ENCODE peak calls at places on chromosome 13, in six cellular contexts. One of them, this sample, is unnamed.
A peak's percentile ranks its signal among the peaks of the same experiment; 100 is the strongest.

GRCh38 chr13:106859505-106859904 is 291.6 kb upstream of the ARGLU1 start:
- DNase-seq in astrocyte: no peak
- DNase-seq in left lung: no peak
- DNase-seq in colonic mucosa: no peak
- DNase-seq in right lobe of liver: no peak
- DNase-seq in iPS DF 6.9: no peak
- DNase-seq in this sample: no peak

GRCh38 chr13:46622013-46622917 is 69.3 kb downstream of the LRCH1 start:
- DNase-seq in astrocyte: no peak
- DNase-seq in left lung: no peak
- DNase-seq in colonic mucosa: no peak
- DNase-seq in right lobe of liver: no peak
- DNase-seq in iPS DF 6.9: no peak
- DNase-seq in this sample: no peak

GRCh38 chr13:84479656-84480055 is 597.4 kb upstream of the SLITRK1 start:
- DNase-seq in astrocyte: peak; percentile 54
- DNase-seq in left lung: no peak
- DNase-seq in colonic mucosa: no peak
- DNase-seq in right lobe of liver: no peak
- DNase-seq in iPS DF 6.9: no peak
- DNase-seq in this sample: no peak

GRCh38 chr13:94344126-94344863 is 135.2 kb downstream of the DCT start:
- DNase-seq in astrocyte: peak; percentile 38
- DNase-seq in left lung: no peak
- DNase-seq in colonic mucosa: no peak
- DNase-seq in right lobe of liver: no peak
- DNase-seq in iPS DF 6.9: peak; percentile 25
- DNase-seq in this sample: no peak

GRCh38 chr13:46687810-46688209 is 109.2 kb downstream of the ESD start:
- DNase-seq in astrocyte: peak; percentile 34
- DNase-seq in left lung: no peak
- DNase-seq in colonic mucosa: no peak
- DNase-seq in right lobe of liver: peak; percentile 39
- DNase-seq in iPS DF 6.9: peak; percentile 45
- DNase-seq in this sample: no peak

GRCh38 chr13:102460806-102461205 is 59.0 kb upstream of the FGF14 start:
- DNase-seq in astrocyte: no peak
- DNase-seq in left lung: no peak
- DNase-seq in colonic mucosa: no peak
- DNase-seq in right lobe of liver: no peak
- DNase-seq in iPS DF 6.9: no peak
- DNase-seq in this sample: no peak

GRCh38 chr13:110411316-110412105 is 104.4 kb downstream of the COL4A2 start:
- DNase-seq in astrocyte: no peak
- DNase-seq in left lung: no peak
- DNase-seq in colonic mucosa: no peak
- DNase-seq in right lobe of liver: no peak
- DNase-seq in iPS DF 6.9: no peak
- DNase-seq in this sample: no peak

GRCh38 chr13:105990256-105990958 is 545.1 kb downstream of the EFNB2 start:
- DNase-seq in astrocyte: peak; percentile 54
- DNase-seq in left lung: no peak
- DNase-seq in colonic mucosa: no peak
- DNase-seq in right lobe of liver: no peak
- DNase-seq in iPS DF 6.9: no peak
- DNase-seq in this sample: no peak

GRCh38 chr13:19059016-19059780 is 122.4 kb downstream of the TUBA3C start:
- DNase-seq in astrocyte: no peak
- DNase-seq in left lung: peak; percentile 48
- DNase-seq in colonic mucosa: no peak
- DNase-seq in right lobe of liver: no peak
- DNase-seq in iPS DF 6.9: no peak
- DNase-seq in this sample: no peak

GRCh38 chr13:67175836-67176235 is 54.3 kb downstream of the PCDH9 start:
- DNase-seq in astrocyte: no peak
- DNase-seq in left lung: no peak
- DNase-seq in colonic mucosa: no peak
- DNase-seq in right lobe of liver: no peak
- DNase-seq in iPS DF 6.9: no peak
- DNase-seq in this sample: no peak

GRCh38 chr13:98785968-98786367 is 33.5 kb upstream of the SLC15A1 start:
- DNase-seq in astrocyte: no peak
- DNase-seq in left lung: no peak
- DNase-seq in colonic mucosa: no peak
- DNase-seq in right lobe of liver: no peak
- DNase-seq in iPS DF 6.9: no peak
- DNase-seq in this sample: no peak

GRCh38 chr13:51158365-51158764 is 47.3 kb upstream of the C13orf42 start:
- DNase-seq in astrocyte: no peak
- DNase-seq in left lung: no peak
- DNase-seq in colonic mucosa: no peak
- DNase-seq in right lobe of liver: no peak
- DNase-seq in iPS DF 6.9: no peak
- DNase-seq in this sample: peak; percentile 18

GRCh38 chr13:99666146-99666805 is 165.0 kb downstream of the TM9SF2 start:
- DNase-seq in astrocyte: no peak
- DNase-seq in left lung: peak; percentile 14
- DNase-seq in colonic mucosa: no peak
- DNase-seq in right lobe of liver: no peak
- DNase-seq in iPS DF 6.9: no peak
- DNase-seq in this sample: no peak

GRCh38 chr13:23899555-23899954 is 2.3 kb upstream of the C1QTNF9B start:
- DNase-seq in astrocyte: peak; percentile 23
- DNase-seq in left lung: no peak
- DNase-seq in colonic mucosa: peak; percentile 48
- DNase-seq in right lobe of liver: no peak
- DNase-seq in iPS DF 6.9: no peak
- DNase-seq in this sample: no peak

GRCh38 chr13:38417727-38418126 is 68.1 kb downstream of the UFM1 start:
- DNase-seq in astrocyte: no peak
- DNase-seq in left lung: no peak
- DNase-seq in colonic mucosa: no peak
- DNase-seq in right lobe of liver: no peak
- DNase-seq in iPS DF 6.9: peak; percentile 13
- DNase-seq in this sample: peak; percentile 23

GRCh38 chr13:45119469-45119989 is 781 bp upstream of the GTF2F2 start:
- DNase-seq in astrocyte: peak; percentile 80
- DNase-seq in left lung: no peak
- DNase-seq in colonic mucosa: peak; percentile 42
- DNase-seq in right lobe of liver: no peak
- DNase-seq in iPS DF 6.9: no peak
- DNase-seq in this sample: peak; percentile 41

GRCh38 chr13:80386001-80386400 is 45.1 kb upstream of the SPRY2 start:
- DNase-seq in astrocyte: no peak
- DNase-seq in left lung: no peak
- DNase-seq in colonic mucosa: no peak
- DNase-seq in right lobe of liver: no peak
- DNase-seq in iPS DF 6.9: no peak
- DNase-seq in this sample: peak; percentile 80

GRCh38 chr13:46307554-46307953 is 79.5 kb downstream of the RUBCNL start:
- DNase-seq in astrocyte: no peak
- DNase-seq in left lung: no peak
- DNase-seq in colonic mucosa: no peak
- DNase-seq in right lobe of liver: no peak
- DNase-seq in iPS DF 6.9: no peak
- DNase-seq in this sample: no peak

GRCh38 chr13:72970301-72970880 is 88.4 kb upstream of the KLF5 start:
- DNase-seq in astrocyte: no peak
- DNase-seq in left lung: no peak
- DNase-seq in colonic mucosa: no peak
- DNase-seq in right lobe of liver: no peak
- DNase-seq in iPS DF 6.9: no peak
- DNase-seq in this sample: no peak

GRCh38 chr13:21823416-21823815 is 152.5 kb downstream of the FGF9 start:
- DNase-seq in astrocyte: no peak
- DNase-seq in left lung: no peak
- DNase-seq in colonic mucosa: no peak
- DNase-seq in right lobe of liver: no peak
- DNase-seq in iPS DF 6.9: no peak
- DNase-seq in this sample: no peak

GRCh38 chr13:98144501-98145350 is 1.8 kb downstream of the FARP1 start:
- DNase-seq in astrocyte: peak; percentile 46
- DNase-seq in left lung: no peak
- DNase-seq in colonic mucosa: peak; percentile 34
- DNase-seq in right lobe of liver: no peak
- DNase-seq in iPS DF 6.9: no peak
- DNase-seq in this sample: no peak

GRCh38 chr13:63351533-63351932 is 1935.9 kb upstream of the PCDH20 start:
- DNase-seq in astrocyte: no peak
- DNase-seq in left lung: no peak
- DNase-seq in colonic mucosa: no peak
- DNase-seq in right lobe of liver: no peak
- DNase-seq in iPS DF 6.9: no peak
- DNase-seq in this sample: no peak

GRCh38 chr13:104021806-104022397 is 955.7 kb upstream of the SLC10A2 start:
- DNase-seq in astrocyte: no peak
- DNase-seq in left lung: no peak
- DNase-seq in colonic mucosa: no peak
- DNase-seq in right lobe of liver: no peak
- DNase-seq in iPS DF 6.9: no peak
- DNase-seq in this sample: no peak

GRCh38 chr13:40688781-40689180 is 22.3 kb upstream of the FOXO1 start:
- DNase-seq in astrocyte: no peak
- DNase-seq in left lung: no peak
- DNase-seq in colonic mucosa: no peak
- DNase-seq in right lobe of liver: no peak
- DNase-seq in iPS DF 6.9: no peak
- DNase-seq in this sample: no peak

GRCh38 chr13:30314562-30314961 is 7.2 kb upstream of the KATNAL1 start:
- DNase-seq in astrocyte: no peak
- DNase-seq in left lung: no peak
- DNase-seq in colonic mucosa: no peak
- DNase-seq in right lobe of liver: no peak
- DNase-seq in iPS DF 6.9: no peak
- DNase-seq in this sample: no peak

GRCh38 chr13:30312859-30313258 is 5.5 kb upstream of the KATNAL1 start:
- DNase-seq in astrocyte: peak; percentile 81
- DNase-seq in left lung: no peak
- DNase-seq in colonic mucosa: no peak
- DNase-seq in right lobe of liver: no peak
- DNase-seq in iPS DF 6.9: no peak
- DNase-seq in this sample: no peak

GRCh38 chr13:30313307-30313706 is 6.0 kb upstream of the KATNAL1 start:
- DNase-seq in astrocyte: peak; percentile 12
- DNase-seq in left lung: no peak
- DNase-seq in colonic mucosa: no peak
- DNase-seq in right lobe of liver: no peak
- DNase-seq in iPS DF 6.9: no peak
- DNase-seq in this sample: no peak

GRCh38 chr13:30318026-30318425 is 10.7 kb upstream of the KATNAL1 start:
- DNase-seq in astrocyte: no peak
- DNase-seq in left lung: no peak
- DNase-seq in colonic mucosa: no peak
- DNase-seq in right lobe of liver: no peak
- DNase-seq in iPS DF 6.9: no peak
- DNase-seq in this sample: no peak

DNA sequence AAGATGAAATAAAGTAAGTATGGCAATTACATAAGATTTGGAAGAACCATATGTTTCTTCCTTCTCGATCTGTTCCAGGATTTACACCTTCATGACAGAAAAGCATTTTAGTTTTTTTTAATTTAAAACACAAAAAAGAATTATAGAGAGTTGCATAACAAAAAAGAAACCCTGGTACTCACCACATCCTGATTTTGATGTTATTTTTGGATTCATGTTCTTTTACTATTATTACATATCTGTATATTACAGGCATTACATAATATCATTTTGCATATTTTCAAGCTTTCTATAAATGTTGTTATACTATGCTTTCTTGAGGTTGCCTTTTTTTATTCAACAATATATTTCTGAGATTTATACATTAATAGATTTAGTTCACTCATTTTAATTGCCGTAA is 6.7 kb upstream of the KATNAL1 start:
- DNase-seq in astrocyte: no peak
- DNase-seq in left lung: no peak
- DNase-seq in colonic mucosa: no peak
- DNase-seq in right lobe of liver: no peak
- DNase-seq in iPS DF 6.9: no peak
- DNase-seq in this sample: no peak
- H3K4me3 ChIP-seq in astrocyte: no peak overlapping the region
- H3K4me3 ChIP-seq in left lung: no peak overlapping the region
- H3K4me3 ChIP-seq in colonic mucosa: no peak overlapping the region
- H3K4me3 ChIP-seq in right lobe of liver: no peak overlapping the region
- H3K4me3 ChIP-seq in iPS DF 6.9: no peak overlapping the region
- H3K4me3 ChIP-seq in this sample: no peak overlapping the region

GRCh38 chr13:69571606-69572323 is 535.9 kb upstream of the ATXN8OS start:
- DNase-seq in astrocyte: no peak
- DNase-seq in left lung: no peak
- DNase-seq in colonic mucosa: no peak
- DNase-seq in right lobe of liver: no peak
- DNase-seq in iPS DF 6.9: no peak
- DNase-seq in this sample: no peak
- H3K4me3 ChIP-seq in astrocyte: no peak overlapping the region
- H3K4me3 ChIP-seq in left lung: no peak overlapping the region
- H3K4me3 ChIP-seq in colonic mucosa: no peak overlapping the region
- H3K4me3 ChIP-seq in right lobe of liver: no peak overlapping the region
- H3K4me3 ChIP-seq in iPS DF 6.9: no peak overlapping the region
- H3K4me3 ChIP-seq in this sample: no peak overlapping the region

GRCh38 chr13:112071011-112071901 is 4.3 kb downstream of the SOX1 start:
- DNase-seq in astrocyte: no peak
- DNase-seq in left lung: no peak
- DNase-seq in colonic mucosa: no peak
- DNase-seq in right lobe of liver: no peak
- DNase-seq in iPS DF 6.9: no peak
- DNase-seq in this sample: no peak

GRCh38 chr13:112074139-112074710 is 7.3 kb downstream of the SOX1 start:
- DNase-seq in astrocyte: no peak
- DNase-seq in left lung: no peak
- DNase-seq in colonic mucosa: no peak
- DNase-seq in right lobe of liver: no peak
- DNase-seq in iPS DF 6.9: no peak
- DNase-seq in this sample: no peak

GRCh38 chr13:112071902-112072530 is 5.1 kb downstream of the SOX1 start:
- DNase-seq in astrocyte: no peak
- DNase-seq in left lung: no peak
- DNase-seq in colonic mucosa: no peak
- DNase-seq in right lobe of liver: no peak
- DNase-seq in iPS DF 6.9: no peak
- DNase-seq in this sample: no peak

GRCh38 chr13:112073245-112074138 is 6.5 kb downstream of the SOX1 start:
- DNase-seq in astrocyte: no peak
- DNase-seq in left lung: peak; percentile 71
- DNase-seq in colonic mucosa: no peak
- DNase-seq in right lobe of liver: no peak
- DNase-seq in iPS DF 6.9: no peak
- DNase-seq in this sample: no peak

GRCh38 chr13:112072531-112073244 is 5.7 kb downstream of the SOX1 start:
- DNase-seq in astrocyte: no peak
- DNase-seq in left lung: peak; percentile 70
- DNase-seq in colonic mucosa: no peak
- DNase-seq in right lobe of liver: no peak
- DNase-seq in iPS DF 6.9: no peak
- DNase-seq in this sample: no peak
- H3K4me3 ChIP-seq in astrocyte: no peak overlapping the region
- H3K4me3 ChIP-seq in left lung: no peak overlapping the region
- H3K4me3 ChIP-seq in colonic mucosa: no peak overlapping the region
- H3K4me3 ChIP-seq in right lobe of liver: no peak overlapping the region
- H3K4me3 ChIP-seq in iPS DF 6.9: peak overlapping the region; percentile 51
- H3K4me3 ChIP-seq in this sample: no peak overlapping the region

GRCh38 chr13:42836930-42837329 is 55.5 kb downstream of the FAM216B start:
- DNase-seq in astrocyte: peak; percentile 7
- DNase-seq in left lung: no peak
- DNase-seq in colonic mucosa: no peak
- DNase-seq in right lobe of liver: no peak
- DNase-seq in iPS DF 6.9: no peak
- DNase-seq in this sample: no peak
- H3K4me3 ChIP-seq in astrocyte: no peak overlapping the region
- H3K4me3 ChIP-seq in left lung: no peak overlapping the region
- H3K4me3 ChIP-seq in colonic mucosa: no peak overlapping the region
- H3K4me3 ChIP-seq in right lobe of liver: no peak overlapping the region
- H3K4me3 ChIP-seq in iPS DF 6.9: no peak overlapping the region
- H3K4me3 ChIP-seq in this sample: no peak overlapping the region